ENCODE peak calls at places on chromosomes 6 and 20, in five cellular contexts. S is BJ, P is heart right ventricle, L is Panc1, U is keratinocyte. B is an unnamed sample. For H3K27me3, the result is how much of the 10 kb centered on the place peaks cover.

GRCh38 chr6:119445666-119446622 is 96.4 kb upstream of the MAN1A1 start:
- DNase-seq in S (no peak), P (no peak), L (no peak), U (no peak), B (no peak)

GRCh38 chr20:33570743-33571142 is 80.8 kb downstream of the CBFA2T2 start:
- DNase-seq in S (no peak), P (no peak), L (no peak), U (no peak), B (no peak)

GRCh38 chr6:2959909-2960719 is 11.3 kb downstream of the SERPINB6 start:
- DNase-seq in S (peak), P (no peak), L (no peak), U (no peak), B (no peak)

GRCh38 chr6:107576852-107577251 is 86.9 kb downstream of the SOBP start:
- DNase-seq in S (no peak), P (no peak), L (peak), U (no peak), B (no peak)

GRCh38 chr6:15776458-15776980 is 113.7 kb upstream of the DTNBP1 start:
- DNase-seq in S (no peak), P (no peak), L (no peak), U (no peak), B (no peak)

GRCh38 chr6:62285612-62286469 is at the start of gene KHDRBS2:
- DNase-seq in S (no peak), P (peak), L (no peak), U (no peak), B (peak)

GRCh38 chr20:49661560-49662329 is 51.9 kb downstream of the B4GALT5 start:
- DNase-seq in S (no peak), P (no peak), L (no peak), U (no peak), B (no peak)

GRCh38 chr6:143806282-143807102 is 36.6 kb upstream of the LTV1 start:
- DNase-seq in S (no peak), P (no peak), L (no peak), U (no peak), B (no peak)

GRCh38 chr20:33687993-33688937 is 2.1 kb upstream of the E2F1 start:
- DNase-seq in S (no peak), P (no peak), L (no peak), U (no peak), B (no peak)

GRCh38 chr20:49450281-49450707 is 32.2 kb downstream of the KCNB1 start:
- DNase-seq in S (no peak), P (no peak), L (no peak), U (no peak), B (peak)

GRCh38 chr20:1376453-1377270 is 16.2 kb downstream of the FKBP1A start:
- DNase-seq in S (no peak), P (no peak), L (no peak), U (no peak), B (no peak)

GRCh38 chr6:143621159-143621873 is 56.4 kb upstream of the PHACTR2 start:
- DNase-seq in S (no peak), P (no peak), L (no peak), U (no peak), B (no peak)

GRCh38 chr20:20079102-20079784 is 26.9 kb downstream of the CFAP61 start:
- DNase-seq in S (no peak), P (no peak), L (no peak), U (no peak), B (no peak)

GRCh38 chr20:46206025-46206424 is 87.9 kb downstream of the CD40 start:
- DNase-seq in S (no peak), P (no peak), L (peak), U (no peak), B (no peak)

GRCh38 chr6:33207569-33208088 is 671 bp upstream of the RING1 start:
- DNase-seq in S (no peak), P (peak), L (no peak), U (no peak), B (peak)

GRCh38 chr6:124487778-124488431 is 474.3 kb upstream of the RNF217 start:
- DNase-seq in S (no peak), P (no peak), L (peak), U (no peak), B (no peak)

GRCh38 chr6:143039548-143039947 is 21.1 kb upstream of the AIG1 start:
- DNase-seq in S (no peak), P (no peak), L (no peak), U (no peak), B (no peak)

GRCh38 chr6:6315660-6316059 is 4.8 kb downstream of the F13A1 start:
- DNase-seq in S (no peak), P (no peak), L (peak), U (no peak), B (no peak)

GRCh38 chr6:7073810-7074525 is 33.8 kb upstream of the RREB1 start:
- DNase-seq in S (no peak), P (no peak), L (no peak), U (no peak), B (no peak)

GRCh38 chr6:45754432-45754831 is 261.2 kb downstream of the CLIC5 start:
- DNase-seq in S (no peak), P (no peak), L (no peak), U (no peak), B (no peak)

GRCh38 chr6:149964243-149965190 is 774 bp downstream of the ULBP1 start:
- DNase-seq in S (no peak), P (no peak), L (no peak), U (no peak), B (no peak)

GRCh38 chr20:11799131-11799800 is 118.4 kb upstream of the BTBD3 start:
- DNase-seq in S (no peak), P (no peak), L (no peak), U (no peak), B (no peak)

GRCh38 chr6:30162265-30163089 is 869 bp upstream of the TRIM15 start:
- DNase-seq in S (no peak), P (no peak), L (no peak), U (no peak), B (no peak)

GRCh38 chr6:113315879-113316278 is 541.3 kb upstream of the MARCKS start:
- DNase-seq in S (no peak), P (no peak), L (no peak), U (no peak), B (no peak)

GRCh38 chr20:33753763-33754162 is 22.0 kb downstream of the ZNF341 start:
- DNase-seq in S (no peak), P (no peak), L (no peak), U (no peak), B (no peak)

GRCh38 chr6:36127462-36128016 is 2.8 kb upstream of the MAPK13 start:
- DNase-seq in S (peak), P (no peak), L (peak), U (no peak), B (no peak)

GRCh38 chr20:37968726-37969401 is 64.4 kb downstream of the TTI1 start:
- DNase-seq in S (no peak), P (no peak), L (no peak), U (no peak), B (no peak)

GRCh38 chr20:63098195-63098810 is 91.5 kb upstream of the BHLHE23 start:
- DNase-seq in S (no peak), P (no peak), L (no peak), U (no peak), B (no peak)

GRCh38 chr6:116847234-116847633 is 18.4 kb upstream of the GPRC6A start:
- DNase-seq in S (no peak), P (no peak), L (peak), U (no peak), B (no peak)

GRCh38 chr20:50729925-50730764 is 1.2 kb upstream of the PARD6B start:
- DNase-seq in S (no peak), P (no peak), L (no peak), U (no peak), B (no peak)
- TF ChIP-seq CTCF in S (no peak), P (no peak), L (no peak), U (no peak), B (no peak)

GRCh38 chr6:55953384-55953783 is 78.0 kb upstream of the BMP5 start:
- DNase-seq in S (peak), P (no peak), L (peak), U (no peak), B (no peak)
- H3K4me3 ChIP-seq in S (no peak), P (no peak), L (peak), U (no peak), B (peak)

DNA sequence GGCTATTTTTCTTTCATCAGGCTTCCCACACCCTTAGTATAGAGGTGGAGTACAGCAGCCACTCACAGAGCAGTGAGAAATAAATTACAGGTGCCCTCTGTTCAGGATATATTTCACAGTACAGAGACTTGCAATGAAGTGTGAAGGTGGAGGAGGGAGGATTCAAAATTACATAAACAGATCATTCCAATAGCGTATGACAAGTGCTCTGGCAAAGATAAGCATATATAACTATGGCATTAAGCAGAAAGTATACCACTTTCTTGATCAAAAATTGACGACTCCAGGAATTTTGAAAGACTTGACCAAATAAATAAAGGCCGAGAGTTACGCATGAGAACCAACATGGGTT is 108.7 kb downstream of the GPX5 start:
- DNase-seq in S (no peak), P (no peak), L (no peak), U (no peak), B (no peak)
- H3K27me3 ChIP-seq in S (under half), P (half or more), L (under half), U (under half), B (under half)

GRCh38 chr20:31515775-31516107 is 1.5 kb downstream of the HM13 start:
- DNase-seq in S (no peak), P (no peak), L (no peak), U (no peak), B (no peak)

GRCh38 chr20:31516166-31516565 is 1.9 kb downstream of the HM13 start:
- DNase-seq in S (no peak), P (no peak), L (no peak), U (no peak), B (no peak)

GRCh38 chr20:31515072-31515774 is 981 bp downstream of the HM13 start:
- DNase-seq in S (no peak), P (no peak), L (no peak), U (no peak), B (no peak)

GRCh38 chr20:31516651-31517050 is 2.4 kb downstream of the HM13 start:
- DNase-seq in S (no peak), P (no peak), L (no peak), U (no peak), B (no peak)

GRCh38 chr20:31517373-31517772 is 3.1 kb downstream of the HM13 start:
- DNase-seq in S (no peak), P (no peak), L (no peak), U (no peak), B (no peak)
- TF ChIP-seq CTCF in S (peak), P (no peak), L (no peak), U (peak), B (peak)

GRCh38 chr6:26065952-26066380 is 21.3 kb upstream of the HFE start:
- DNase-seq in S (no peak), P (no peak), L (no peak), U (no peak), B (no peak)
- H3K4me3 ChIP-seq in S (no peak), P (no peak), L (peak), U (no peak), B (no peak)

GRCh38 chr6:148907573-148907972 is 160.7 kb downstream of the UST start:
- DNase-seq in S (no peak), P (no peak), L (no peak), U (no peak), B (no peak)

GRCh38 chr6:148906386-148906785 is 159.6 kb downstream of the UST start:
- DNase-seq in S (no peak), P (no peak), L (no peak), U (no peak), B (no peak)

GRCh38 chr6:148905901-148906300 is 159.1 kb downstream of the UST start:
- DNase-seq in S (no peak), P (no peak), L (no peak), U (no peak), B (no peak)

DNA sequence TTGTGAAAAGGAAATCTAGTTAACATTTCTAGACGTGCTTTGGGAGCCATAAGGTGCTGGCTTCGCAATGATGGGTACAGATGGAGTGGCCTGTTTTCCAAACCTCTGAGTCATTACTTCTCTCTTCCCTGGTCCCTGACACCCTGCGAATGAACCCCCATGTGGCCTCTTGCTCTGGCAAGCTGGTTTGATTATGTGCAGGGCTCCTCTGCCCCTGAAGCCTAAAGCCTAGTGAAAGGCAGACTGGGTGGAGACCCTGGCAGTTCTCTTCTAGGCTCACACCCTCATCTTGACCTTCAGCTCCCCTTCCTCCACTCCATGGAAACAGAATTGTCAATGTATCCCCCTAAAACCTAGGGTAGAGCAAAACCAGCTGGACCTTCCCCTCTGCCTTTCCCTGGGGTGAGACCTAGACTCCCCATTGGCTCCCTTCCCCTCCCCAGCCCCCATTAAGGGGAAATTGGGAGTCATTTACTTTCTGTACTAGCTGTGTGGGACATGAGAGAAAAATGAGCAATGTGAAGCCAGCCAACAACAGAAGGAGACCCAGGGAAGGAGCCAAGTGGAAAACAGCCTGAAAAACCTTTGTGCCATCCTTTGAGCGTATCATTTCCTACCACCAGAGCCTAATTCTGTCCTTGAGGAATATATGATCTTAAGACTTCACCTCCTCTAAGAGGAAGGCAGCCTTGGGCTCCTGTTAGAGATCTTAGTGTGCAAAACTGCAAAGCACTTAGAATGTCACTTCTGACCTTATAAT is 158.5 kb downstream of the UST start:
- DNase-seq in S (no peak), P (no peak), L (no peak), U (no peak), B (no peak)
- H3K27me3 ChIP-seq in S (under half), P (under half), L (under half), U (under half), B (under half)

GRCh38 chr6:108730556-108731228 is 117.5 kb upstream of the ARMC2 start:
- DNase-seq in S (no peak), P (no peak), L (no peak), U (no peak), B (no peak)

GRCh38 chr6:108727966-108728730 is 120.1 kb upstream of the ARMC2 start:
- DNase-seq in S (no peak), P (no peak), L (no peak), U (no peak), B (no peak)

GRCh38 chr6:108726726-108727339 is 121.4 kb upstream of the ARMC2 start:
- DNase-seq in S (no peak), P (no peak), L (no peak), U (no peak), B (no peak)

GRCh38 chr6:108731229-108731565 is 117.0 kb upstream of the ARMC2 start:
- DNase-seq in S (no peak), P (no peak), L (no peak), U (no peak), B (no peak)

DNA sequence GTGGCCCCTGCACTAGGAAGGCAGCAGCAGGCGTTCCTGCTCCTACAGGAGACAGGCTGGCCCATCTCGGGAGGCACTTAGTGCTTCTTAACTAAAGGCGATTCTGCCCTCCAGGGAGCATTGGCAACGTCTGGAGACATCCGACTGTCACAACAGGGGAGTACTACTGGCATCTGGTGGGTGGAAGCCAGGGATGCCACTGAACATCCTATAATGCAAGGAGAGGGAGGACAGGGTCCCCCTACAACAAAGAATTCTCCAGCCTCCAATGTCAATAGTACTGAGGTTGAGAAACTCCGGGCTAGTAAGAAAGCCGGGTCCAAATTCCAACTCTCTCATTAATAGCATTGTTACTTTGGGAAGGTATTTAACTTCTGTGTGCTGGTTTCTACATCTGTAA is 119.4 kb upstream of the ARMC2 start:
- DNase-seq in S (no peak), P (no peak), L (no peak), U (no peak), B (no peak)
- TF ChIP-seq CTCF in S (no peak), P (no peak), L (no peak), U (no peak), B (no peak)

GRCh38 chr20:21189761-21190523 is 64.1 kb downstream of the KIZ start:
- DNase-seq in S (no peak), P (no peak), L (no peak), U (no peak), B (no peak)
- H3K4me3 ChIP-seq in S (no peak), P (no peak), L (no peak), U (no peak), B (no peak)

GRCh38 chr6:1346556-1347186 is 34.8 kb downstream of the FOXQ1 start:
- DNase-seq in S (no peak), P (no peak), L (no peak), U (no peak), B (no peak)
- H3K27me3 ChIP-seq in S (under half), P (under half), L (under half), U (under half), B (under half)

GRCh38 chr20:6832811-6833210 is 65.3 kb downstream of the BMP2 start:
- DNase-seq in S (no peak), P (no peak), L (no peak), U (no peak), B (no peak)

GRCh38 chr20:6831461-6831860 is 64.0 kb downstream of the BMP2 start:
- DNase-seq in S (no peak), P (no peak), L (no peak), U (no peak), B (no peak)

GRCh38 chr20:6827472-6827871 is 60.0 kb downstream of the BMP2 start:
- DNase-seq in S (no peak), P (no peak), L (no peak), U (no peak), B (no peak)

GRCh38 chr20:6829510-6830116 is 62.1 kb downstream of the BMP2 start:
- DNase-seq in S (no peak), P (no peak), L (no peak), U (peak), B (no peak)

GRCh38 chr20:6828794-6829423 is 61.4 kb downstream of the BMP2 start:
- DNase-seq in S (peak), P (peak), L (peak), U (peak), B (no peak)
- TF ChIP-seq CTCF in S (peak), P (peak), L (peak), U (peak), B (peak)